ENCODE peak calls at places on chromosome 15, in nine cellular contexts. T is spleen, G is heart left ventricle, E is neural progenitor cell, B is cardiac fibroblast, Q is cardiac muscle cell, P is IMR-90, S is breast epithelium, K is transverse colon. A is an unnamed sample.

GRCh38 chr15:38398134-38398533 is 55.8 kb upstream of the FAM98B start:
- DNase-seq in T (no peak), G (peak; percentile 68), E (no peak), B (peak; percentile 90), Q (peak; percentile 96), P (peak; percentile 99), S (no peak), K (peak; percentile 15), A (peak; percentile 92)

GRCh38 chr15:96353931-96354730 is 23.6 kb downstream of the NR2F2 start:
- DNase-seq in T (peak; percentile 79), G (peak; percentile 59), E (peak; percentile 88), B (peak; percentile 72), Q (peak; percentile 72), P (peak; percentile 60), S (no peak), K (no peak), A (no peak)

GRCh38 chr15:70627734-70628541 is 135.4 kb downstream of the UACA start:
- DNase-seq in T (no peak), G (no peak), E (no peak), B (peak; percentile 16), Q (peak; percentile 19), P (no peak), S (no peak), K (no peak), A (no peak)

GRCh38 chr15:64938192-64938591 is 26.5 kb downstream of the ANKDD1A start:
- DNase-seq in T (no peak), G (no peak), E (no peak), B (peak; percentile 23), Q (peak; percentile 25), P (peak; percentile 48), S (no peak), K (no peak), A (peak; percentile 82)

GRCh38 chr15:87123676-87124382 is 1044.2 kb downstream of the AGBL1 start:
- DNase-seq in T (no peak), G (no peak), E (no peak), B (no peak), Q (no peak), P (no peak), S (no peak), K (no peak), A (no peak)

GRCh38 chr15:86183765-86184491 is 104.3 kb downstream of the AGBL1 start:
- DNase-seq in T (no peak), G (no peak), E (peak; percentile 7), B (no peak), Q (no peak), P (no peak), S (no peak), K (no peak), A (peak; percentile 10)

GRCh38 chr15:88894819-88895767 is at the start of gene HAPLN3:
- DNase-seq in T (no peak), G (no peak), E (peak; percentile 51), B (peak; percentile 52), Q (peak; percentile 59), P (peak; percentile 47), S (no peak), K (peak; percentile 46), A (no peak)

GRCh38 chr15:100879046-100879445 is 585 bp upstream of the ALDH1A3 start:
- DNase-seq in T (no peak), G (no peak), E (peak; percentile 65), B (peak; percentile 12), Q (peak; percentile 37), P (no peak), S (no peak), K (no peak), A (no peak)

GRCh38 chr15:98612490-98613110 is 35.7 kb upstream of the IGF1R start:
- DNase-seq in T (no peak), G (no peak), E (no peak), B (no peak), Q (no peak), P (no peak), S (peak; percentile 4), K (no peak), A (no peak)

GRCh38 chr15:74977599-74977998 is 17.8 kb upstream of the SCAMP5 start:
- DNase-seq in T (no peak), G (no peak), E (no peak), B (no peak), Q (no peak), P (no peak), S (no peak), K (no peak), A (no peak)

GRCh38 chr15:78131295-78132021 is at the start of gene CIB2:
- DNase-seq in T (peak; percentile 95), G (peak; percentile 78), E (peak; percentile 95), B (peak; percentile 70), Q (peak; percentile 76), P (peak; percentile 41), S (peak; percentile 46), K (peak; percentile 80), A (no peak)

GRCh38 chr15:81835731-81836130 is 210.1 kb downstream of the MEX3B start:
- DNase-seq in T (no peak), G (no peak), E (no peak), B (no peak), Q (no peak), P (no peak), S (no peak), K (no peak), A (no peak)

GRCh38 chr15:63497642-63498100 is 6.7 kb upstream of the USP3 start:
- DNase-seq in T (peak; percentile 93), G (no peak), E (no peak), B (no peak), Q (peak; percentile 43), P (no peak), S (no peak), K (peak; percentile 74), A (no peak)
- H3K4me3 ChIP-seq in T (peak overlapping the region; percentile 32), G (no peak overlapping the region), E (no peak overlapping the region), B (no peak overlapping the region), Q (no peak overlapping the region), P (no peak overlapping the region), S (no peak overlapping the region), K (no peak overlapping the region), A (no peak overlapping the region)

GRCh38 chr15:60004019-60004845 is at the start of gene FOXB1:
- DNase-seq in T (no peak), G (no peak), E (peak; percentile 95), B (no peak), Q (no peak), P (no peak), S (no peak), K (no peak), A (no peak)
- TF ChIP-seq CTCF in T (no peak), G (no peak), E (peak; percentile 50), B (no peak), Q (no peak), P (no peak), S (no peak), K (no peak), A (no peak)

GRCh38 chr15:90558182-90558581 is 28.5 kb downstream of the CRTC3 start:
- DNase-seq in T (no peak), G (peak; percentile 49), E (no peak), B (peak; percentile 73), Q (peak; percentile 60), P (no peak), S (no peak), K (peak; percentile 52), A (no peak)
- H3K4me3 ChIP-seq in T (no peak overlapping the region), G (no peak overlapping the region), E (no peak overlapping the region), B (no peak overlapping the region), Q (no peak overlapping the region), P (no peak overlapping the region), S (no peak overlapping the region), K (no peak overlapping the region), A (no peak overlapping the region)

GRCh38 chr15:56098230-56098899 is 105.0 kb upstream of the NEDD4 start:
- DNase-seq in T (no peak), G (no peak), E (no peak), B (peak; percentile 1), Q (no peak), P (peak; percentile 21), S (no peak), K (no peak), A (no peak)
- TF ChIP-seq CTCF in T (no peak), G (no peak), E (no peak), B (no peak), Q (no peak), P (peak; percentile 40), S (no peak), K (no peak), A (no peak)

A was measured in bronchial epithelial cell.